ENCODE peak calls at places on chromosomes 16 and 17, in eight cellular contexts. R, U, E, S, Y, H, G and M are unnamed samples.

GRCh38 chr16:50038756-50039529 is 13.9 kb downstream of the CNEP1R1 start:
- DNase-seq in E (peak; percentile 66), G (peak; percentile 37), H (peak; percentile 6), R (no peak), U (no peak), Y (no peak), S (peak; percentile 46), M (peak; percentile 4)

GRCh38 chr16:4624827-4625616 is 396 bp downstream of the MGRN1 start:
- DNase-seq in S (peak; percentile 86), H (peak; percentile 54), Y (peak; percentile 8), E (peak; percentile 89), R (peak; percentile 38), U (peak; percentile 67), G (peak; percentile 33), M (peak; percentile 61)

GRCh38 chr16:391885-392335 is 5.1 kb upstream of the NME4 start:
- DNase-seq in U (peak; percentile 80), Y (peak; percentile 45), R (peak; percentile 55), S (peak; percentile 86), G (no peak), E (peak; percentile 82), H (peak; percentile 65), M (no peak)

GRCh38 chr17:28145348-28145747 is 102.9 kb downstream of the NLK start:
- DNase-seq in R (no peak), U (peak; percentile 61), H (no peak), E (no peak), S (no peak), Y (no peak), G (no peak), M (no peak)

GRCh38 chr16:72990003-72990521 is 57.9 kb downstream of the ZFHX3 start:
- DNase-seq in R (no peak), H (no peak), U (peak; percentile 80), S (peak; percentile 39), G (peak; percentile 74), E (no peak), Y (peak; percentile 20), M (no peak)

GRCh38 chr16:67804853-67805542 is 1.4 kb downstream of the RANBP10 start:
- DNase-seq in Y (no peak), H (no peak), R (no peak), E (no peak), G (no peak), S (no peak), U (no peak), M (no peak)

GRCh38 chr16:30113711-30114333 is 485 bp upstream of the GDPD3 start:
- DNase-seq in R (no peak), E (no peak), S (no peak), Y (no peak), U (no peak), G (no peak), H (no peak), M (no peak)

GRCh38 chr16:19092653-19093410 is 20.9 kb upstream of the ITPRIPL2 start:
- DNase-seq in Y (no peak), R (no peak), G (no peak), E (no peak), U (no peak), H (no peak), S (no peak), M (no peak)

GRCh38 chr16:27195068-27195741 is 8.1 kb upstream of the KDM8 start:
- DNase-seq in U (peak; percentile 15), S (no peak), E (no peak), R (no peak), G (no peak), Y (no peak), H (no peak), M (no peak)

GRCh38 chr16:3520861-3521260 is 20.1 kb downstream of the CLUAP1 start:
- DNase-seq in E (no peak), Y (no peak), R (no peak), S (peak; percentile 52), H (no peak), U (no peak), G (no peak), M (no peak)

GRCh38 chr17:40562841-40563370 is 2.4 kb downstream of the CCR7 start:
- DNase-seq in Y (no peak), H (no peak), R (no peak), G (no peak), S (no peak), E (no peak), U (no peak), M (no peak)

GRCh38 chr16:50279142-50279865 is 13.0 kb downstream of the ADCY7 start:
- DNase-seq in S (no peak), Y (no peak), R (no peak), U (no peak), E (peak; percentile 88), H (no peak), G (peak; percentile 43), M (peak; percentile 35)

GRCh38 chr17:79941088-79942010 is 94.3 kb downstream of the TBC1D16 start:
- DNase-seq in G (no peak), U (no peak), R (no peak), H (no peak), S (no peak), Y (no peak), E (peak; percentile 50), M (no peak)

GRCh38 chr16:671353-672131 is 3.6 kb downstream of the RHOT2 start:
- DNase-seq in R (no peak), H (no peak), Y (no peak), E (no peak), G (no peak), S (no peak), U (no peak), M (no peak)

GRCh38 chr16:4347765-4348509 is 3.2 kb downstream of the PAM16 start:
- DNase-seq in S (no peak), Y (no peak), R (no peak), H (no peak), G (no peak), E (peak; percentile 79), U (no peak), M (no peak)

GRCh38 chr17:66520986-66521385 is 218.6 kb downstream of the PRKCA start:
- DNase-seq in R (no peak), S (no peak), H (no peak), U (no peak), Y (no peak), G (no peak), E (no peak), M (no peak)

GRCh38 chr17:66518677-66519076 is 216.3 kb downstream of the PRKCA start:
- DNase-seq in S (peak; percentile 33), G (no peak), H (no peak), Y (no peak), U (no peak), E (no peak), R (no peak), M (no peak)

GRCh38 chr17:66514227-66514806 is 211.9 kb downstream of the PRKCA start:
- DNase-seq in S (no peak), U (peak; percentile 77), G (no peak), H (no peak), Y (no peak), E (no peak), R (no peak), M (no peak)

GRCh38 chr17:66518108-66518507 is 215.7 kb downstream of the PRKCA start:
- DNase-seq in Y (no peak), R (no peak), G (no peak), S (no peak), H (no peak), U (no peak), E (no peak), M (no peak)

GRCh38 chr17:66517336-66518009 is 215.1 kb downstream of the PRKCA start:
- DNase-seq in R (no peak), Y (no peak), U (no peak), G (no peak), S (no peak), H (no peak), E (no peak), M (no peak)
- H3K27ac ChIP-seq in R (no peak overlapping the region), Y (no peak overlapping the region), U (no peak overlapping the region), G (no peak overlapping the region), S (no peak overlapping the region), H (no peak overlapping the region), E (no peak overlapping the region), M (peak overlapping the region; percentile 35)

DNA sequence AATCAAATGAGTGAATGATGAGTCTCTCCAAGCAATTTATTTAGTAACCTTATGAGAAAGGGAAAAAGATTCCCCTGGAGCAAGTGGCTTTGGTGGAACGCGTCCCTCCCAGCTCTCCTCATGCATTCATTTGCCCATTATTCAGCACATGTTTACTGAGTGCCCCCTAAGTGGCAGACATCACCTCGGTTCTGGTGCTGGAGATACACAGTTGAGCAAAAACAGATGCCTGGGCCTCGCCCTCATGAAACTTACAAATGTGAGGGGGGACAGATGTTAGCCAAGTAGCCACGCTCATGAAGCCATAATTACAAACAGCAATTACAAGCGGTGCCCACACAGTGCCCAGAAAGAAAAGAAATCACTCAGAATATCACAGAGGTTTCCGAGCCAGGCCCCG is 45.1 kb upstream of the CIBAR2 start:
- DNase-seq in Y (no peak), U (no peak), S (no peak), H (no peak), R (no peak), G (no peak), E (no peak), M (no peak)
- H3K27ac ChIP-seq in Y (no peak overlapping the region), U (no peak overlapping the region), S (no peak overlapping the region), H (no peak overlapping the region), R (peak overlapping the region; percentile 5), G (no peak overlapping the region), E (no peak overlapping the region), M (no peak overlapping the region)

GRCh38 chr17:36849871-36850348 is 87.4 kb upstream of the LHX1 start:
- DNase-seq in H (peak; percentile 4), G (no peak), E (no peak), Y (no peak), R (no peak), U (peak; percentile 83), S (no peak), M (no peak)

GRCh38 chr17:36847293-36847645 is 90.0 kb upstream of the LHX1 start:
- DNase-seq in R (no peak), U (no peak), S (no peak), Y (no peak), E (no peak), G (no peak), H (no peak), M (no peak)

GRCh38 chr17:36851230-36851629 is 86.0 kb upstream of the LHX1 start:
- DNase-seq in Y (no peak), G (no peak), E (no peak), R (no peak), U (peak; percentile 36), H (no peak), S (no peak), M (no peak)

GRCh38 chr17:36848008-36848902 is 89.0 kb upstream of the LHX1 start:
- DNase-seq in G (no peak), Y (no peak), E (no peak), R (no peak), H (no peak), U (no peak), S (no peak), M (no peak)

GRCh38 chr17:36850794-36851193 is 86.5 kb upstream of the LHX1 start:
- DNase-seq in G (no peak), S (no peak), E (no peak), R (no peak), Y (no peak), U (peak; percentile 82), H (no peak), M (no peak)
- H3K27ac ChIP-seq in G (no peak overlapping the region), S (no peak overlapping the region), E (no peak overlapping the region), R (no peak overlapping the region), Y (no peak overlapping the region), U (no peak overlapping the region), H (no peak overlapping the region), M (no peak overlapping the region)

DNA sequence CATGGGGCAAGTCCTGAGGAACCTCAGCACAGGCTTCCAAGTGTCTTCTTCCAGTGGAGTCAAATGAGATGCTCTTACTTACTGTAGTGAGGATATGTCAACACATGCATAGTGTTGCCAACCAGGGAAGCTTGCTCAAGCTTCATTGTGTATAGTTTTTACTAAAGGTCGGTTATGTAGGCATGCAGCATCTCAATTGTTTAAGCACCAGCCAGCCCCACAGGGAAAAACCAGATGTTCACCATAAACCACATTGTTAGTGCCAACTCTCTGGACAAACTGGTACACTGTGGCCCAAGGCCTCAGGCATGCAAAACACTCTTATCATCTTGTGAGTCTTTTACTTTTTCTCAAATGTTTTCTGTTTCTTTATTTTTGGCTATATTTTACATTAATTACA is 152.1 kb downstream of the PHKB start:
- DNase-seq in H (no peak), G (no peak), U (no peak), S (no peak), E (no peak), R (no peak), Y (no peak), M (no peak)
- H3K27ac ChIP-seq in H (no peak overlapping the region), G (no peak overlapping the region), U (no peak overlapping the region), S (no peak overlapping the region), E (no peak overlapping the region), R (no peak overlapping the region), Y (no peak overlapping the region), M (no peak overlapping the region)